ENCODE peak calls at places on chromosomes 2 and 18, in four cellular contexts. R, E, T and I are unnamed samples.

GRCh38 chr18:42047721-42048120 is 92.7 kb downstream of the PIK3C3 start:
- DNase-seq in E (no peak), T (peak), R (no peak), I (no peak)

GRCh38 chr2:208783184-208783583 is 376.6 kb downstream of the PTH2R start:
- DNase-seq in T (peak), E (no peak), R (no peak), I (no peak)

GRCh38 chr2:168601739-168602138 is 145.7 kb downstream of the CERS6 start:
- DNase-seq in E (no peak), R (no peak), T (no peak), I (no peak)

GRCh38 chr18:46502444-46502843 is 154.6 kb downstream of the LOXHD1 start:
- DNase-seq in E (no peak), T (no peak), R (no peak), I (peak)

GRCh38 chr2:137155351-137156104 is 390.2 kb downstream of the THSD7B start:
- DNase-seq in R (no peak), E (no peak), T (peak), I (no peak)

GRCh38 chr2:109032229-109032800 is 43.3 kb upstream of the EDAR start:
- DNase-seq in E (no peak), T (no peak), R (no peak), I (no peak)

GRCh38 chr18:25563346-25563745 is 211.4 kb upstream of the ZNF521 start:
- DNase-seq in R (no peak), E (no peak), T (no peak), I (no peak)

GRCh38 chr2:237692601-237693079 is 65.3 kb downstream of the LRRFIP1 start:
- DNase-seq in R (peak), T (no peak), E (peak), I (no peak)

GRCh38 chr2:120502761-120503160 is 156.8 kb downstream of the INHBB start:
- DNase-seq in T (no peak), R (peak), E (peak), I (no peak)

GRCh38 chr2:165698621-165698946 is 95.5 kb downstream of the GALNT3 start:
- DNase-seq in E (no peak), T (peak), R (no peak), I (no peak)

GRCh38 chr2:70084973-70085710 is 2.1 kb upstream of the PCBP1 start:
- DNase-seq in R (peak), E (no peak), T (peak), I (peak)

GRCh38 chr2:3323360-3324035 is 54.1 kb downstream of the EIPR1 start:
- DNase-seq in E (no peak), R (peak), T (no peak), I (no peak)

GRCh38 chr2:176997074-176997791 is 215.4 kb upstream of the HNRNPA3 start:
- DNase-seq in T (peak), E (no peak), R (no peak), I (no peak)

GRCh38 chr2:43214253-43214652 is 12.2 kb downstream of the ZFP36L2 start:
- DNase-seq in E (no peak), T (no peak), R (peak), I (no peak)

GRCh38 chr2:75562513-75562864 is 1.8 kb upstream of the EVA1A start:
- DNase-seq in R (no peak), E (no peak), T (no peak), I (no peak)

GRCh38 chr2:231017250-231017636 is 20.1 kb upstream of the C2orf72 start:
- DNase-seq in R (no peak), E (no peak), T (no peak), I (no peak)

GRCh38 chr2:123747316-123747715 is 277.8 kb upstream of the CNTNAP5 start:
- DNase-seq in R (no peak), T (peak), E (no peak), I (no peak)

GRCh38 chr2:33068261-33068660 is 121.5 kb downstream of the LTBP1 start:
- DNase-seq in R (no peak), T (peak), E (no peak), I (no peak)

GRCh38 chr2:32711219-32711618 is 83.4 kb downstream of the TTC27 start:
- DNase-seq in R (no peak), T (peak), E (no peak), I (no peak)

GRCh38 chr2:73823916-73824523 is 4.7 kb upstream of the STAMBP start:
- DNase-seq in T (peak), R (no peak), E (no peak), I (no peak)

GRCh38 chr18:41579185-41579584 is 375.8 kb upstream of the PIK3C3 start:
- DNase-seq in R (no peak), E (no peak), T (no peak), I (no peak)

GRCh38 chr2:217407466-217407865 is 547.6 kb upstream of the TNP1 start:
- DNase-seq in T (no peak), E (no peak), R (no peak), I (no peak)

GRCh38 chr2:196293751-196294486 is 122.5 kb upstream of the STK17B start:
- DNase-seq in R (no peak), T (peak), E (no peak), I (no peak)

GRCh38 chr2:215653344-215654015 is 217.6 kb upstream of the FN1 start:
- DNase-seq in E (no peak), R (no peak), T (peak), I (no peak)

GRCh38 chr2:86298411-86299390 is 38.7 kb downstream of the REEP1 start:
- DNase-seq in R (no peak), T (no peak), E (no peak), I (no peak)
- TF ChIP-seq CTCF in R (peak), T (peak), E (no peak), I (no peak)

DNA sequence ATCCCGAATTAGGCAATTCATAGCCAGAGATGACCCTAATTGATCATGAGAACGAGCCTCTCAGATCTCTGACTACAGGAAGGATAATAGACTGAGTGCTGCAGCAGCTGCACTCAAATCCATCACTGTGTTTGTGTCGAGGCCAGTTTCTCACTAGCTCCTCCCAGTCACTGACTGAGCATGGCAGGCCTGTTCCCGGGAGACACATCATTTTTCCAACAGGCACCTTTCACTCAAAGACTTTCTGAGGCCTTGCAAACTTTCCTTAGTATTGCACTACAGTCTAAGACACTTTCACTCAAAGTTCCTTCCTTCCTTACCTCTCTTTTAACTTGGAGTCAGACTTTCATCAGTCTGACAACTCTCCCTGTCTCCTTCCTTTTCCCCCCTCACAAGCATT is 13.7 kb downstream of the SOS1 start:
- DNase-seq in R (no peak), E (no peak), T (no peak), I (no peak)
- TF ChIP-seq CTCF in R (no peak), E (no peak), T (no peak), I (no peak)

DNA sequence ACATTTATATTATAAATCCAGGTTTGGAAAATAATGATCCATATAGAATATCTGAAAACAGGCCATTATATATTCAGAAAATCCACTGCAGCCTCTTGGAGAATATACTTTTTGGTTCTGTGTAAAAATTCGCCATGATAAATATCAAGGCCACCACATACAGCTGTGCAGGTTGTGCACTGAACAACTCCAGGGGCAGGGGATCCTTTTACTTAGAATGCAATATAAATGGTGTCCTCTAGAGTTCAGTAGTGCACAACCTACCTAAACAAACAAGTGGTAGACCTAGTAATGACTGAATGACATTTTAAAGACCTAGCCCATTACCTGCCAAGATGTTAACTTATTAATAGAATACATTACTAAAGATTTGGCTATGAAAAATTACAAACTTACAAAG is 22.4 kb downstream of the MOGAT1 start:
- DNase-seq in R (no peak), E (no peak), T (peak), I (no peak)
- TF ChIP-seq CTCF in R (no peak), E (peak), T (peak), I (no peak)

GRCh38 chr2:173462908-173463840 is 108.5 kb downstream of the CDCA7 start:
- DNase-seq in R (no peak), E (no peak), T (no peak), I (no peak)

GRCh38 chr2:173468394-173468793 is 113.7 kb downstream of the CDCA7 start:
- DNase-seq in R (no peak), T (no peak), E (no peak), I (no peak)

GRCh38 chr2:173472112-173472511 is 117.4 kb downstream of the CDCA7 start:
- DNase-seq in E (no peak), T (no peak), R (no peak), I (no peak)

DNA sequence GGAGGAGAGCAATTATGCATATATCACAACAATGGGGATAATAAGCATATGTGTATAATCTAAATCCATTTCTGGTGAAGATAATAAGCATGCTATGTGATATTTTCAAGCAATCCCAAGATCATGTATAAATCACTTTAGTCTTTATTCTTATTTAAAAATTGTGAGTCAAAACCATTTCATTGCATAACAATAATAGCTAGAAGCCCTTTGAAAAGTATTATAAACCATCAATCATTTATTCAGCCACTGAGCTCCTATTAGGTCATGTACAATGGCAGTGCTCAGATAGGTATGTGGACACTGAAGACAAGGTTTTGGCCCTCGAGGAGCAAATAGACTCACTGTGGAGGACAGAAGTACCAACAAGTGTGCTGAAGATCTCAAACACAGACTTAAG is 113.1 kb downstream of the CDCA7 start:
- DNase-seq in T (no peak), R (no peak), E (no peak), I (no peak)
- TF ChIP-seq CTCF in T (no peak), R (no peak), E (no peak), I (no peak)

GRCh38 chr2:54574860-54575247 is 118.7 kb downstream of the SPTBN1 start:
- DNase-seq in R (no peak), E (no peak), T (no peak), I (no peak)
- TF ChIP-seq CTCF in R (no peak), E (no peak), T (no peak), I (no peak)

GRCh38 chr18:10314111-10314510 is 140.3 kb upstream of the APCDD1 start:
- DNase-seq in E (no peak), R (no peak), T (no peak), I (no peak)
- TF ChIP-seq CTCF in E (no peak), R (no peak), T (no peak), I (no peak)

GRCh38 chr2:102112692-102113665 is 29.6 kb upstream of the IL1R1 start:
- DNase-seq in R (no peak), E (no peak), T (no peak), I (no peak)
- TF ChIP-seq CTCF in R (no peak), E (no peak), T (no peak), I (no peak)

DNA sequence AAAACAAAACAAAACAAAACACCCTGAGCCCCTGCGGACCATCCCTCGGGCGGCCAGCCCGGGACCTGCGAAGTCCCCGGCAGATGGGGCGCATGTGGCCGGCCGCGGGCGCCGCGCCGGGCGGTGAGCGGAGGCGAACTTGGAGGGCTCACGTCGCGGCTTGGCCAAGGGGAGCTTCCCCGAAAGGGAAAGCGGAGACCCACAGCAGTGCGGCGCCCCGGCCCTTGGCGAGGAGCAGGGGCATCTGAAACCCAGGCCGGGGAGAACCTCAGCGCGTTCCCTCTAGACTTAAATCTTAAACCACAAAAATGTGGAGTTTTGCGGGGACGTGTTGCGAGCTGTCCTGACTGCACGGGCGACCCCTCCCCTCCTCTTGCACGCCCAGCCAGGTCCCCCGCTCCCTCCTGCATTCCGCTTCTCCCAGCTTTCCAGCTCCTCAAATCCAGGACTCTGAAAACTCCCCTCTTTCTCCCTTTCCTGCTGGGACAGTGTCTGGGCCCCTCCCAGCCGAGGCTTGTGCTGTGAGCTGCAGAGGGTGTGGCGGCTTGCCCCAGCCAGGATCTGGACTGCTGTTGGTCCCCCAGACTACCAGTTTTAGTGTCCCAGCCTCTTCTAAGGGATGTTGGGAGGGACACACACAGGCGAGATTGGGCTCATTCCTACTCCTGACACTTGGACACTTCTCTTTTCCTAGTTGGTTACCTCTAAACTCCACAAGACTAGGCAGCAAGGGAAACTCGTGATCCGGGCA is 1.3 kb downstream of the FMNL2 start:
- DNase-seq in R (peak), E (peak), T (peak), I (peak)
- TF ChIP-seq CTCF in R (no peak), E (no peak), T (no peak), I (no peak)